ENCODE peak calls at places on chromosomes 1 and 21, in six cellular contexts. Y, K, P, W, B and N are unnamed samples.
A peak's percentile ranks its signal among the peaks of the same experiment; 100 is the strongest.

GRCh38 chr1:31937300-31938183 is 626 bp downstream of the PTP4A2 start:
- DNase-seq in Y (peak; percentile 65), K (no peak), P (peak; percentile 82), W (no peak), B (peak; percentile 89), N (peak; percentile 39)

GRCh38 chr1:59367269-59368006 is 70.5 kb downstream of the FGGY start:
- DNase-seq in Y (peak; percentile 94), K (no peak), P (no peak), W (no peak), B (no peak), N (no peak)

GRCh38 chr1:54984126-54984842 is 3.9 kb downstream of the TMEM61 start:
- DNase-seq in Y (no peak), K (no peak), P (no peak), W (no peak), B (peak; percentile 9), N (no peak)

GRCh38 chr1:224529844-224530243 is 86.3 kb upstream of the CNIH3 start:
- DNase-seq in Y (no peak), K (no peak), P (no peak), W (no peak), B (no peak), N (no peak)

GRCh38 chr21:42818328-42818749 is 61.0 kb downstream of the WDR4 start:
- DNase-seq in Y (peak; percentile 39), K (no peak), P (peak; percentile 71), W (no peak), B (peak; percentile 58), N (peak; percentile 52)

GRCh38 chr1:245051349-245052221 is 103.2 kb upstream of the KIF26B start:
- DNase-seq in Y (peak; percentile 62), K (no peak), P (peak; percentile 90), W (no peak), B (no peak), N (no peak)

GRCh38 chr1:193729429-193729828 is 543.0 kb upstream of the B3GALT2 start:
- DNase-seq in Y (peak; percentile 65), K (no peak), P (no peak), W (no peak), B (no peak), N (no peak)

GRCh38 chr1:183374825-183375224 is 43.4 kb downstream of the NMNAT2 start:
- DNase-seq in Y (no peak), K (no peak), P (no peak), W (no peak), B (no peak), N (no peak)

GRCh38 chr1:213772711-213773110 is 215.1 kb upstream of the PROX1 start:
- DNase-seq in Y (no peak), K (no peak), P (no peak), W (no peak), B (no peak), N (no peak)

GRCh38 chr1:234980657-234981396 is 147.8 kb downstream of the TOMM20 start:
- DNase-seq in Y (peak; percentile 97), K (peak; percentile 80), P (peak; percentile 44), W (peak; percentile 85), B (peak; percentile 39), N (peak; percentile 83)

GRCh38 chr1:53669511-53670191 is 69.3 kb downstream of the GLIS1 start:
- DNase-seq in Y (no peak), K (no peak), P (no peak), W (no peak), B (peak; percentile 77), N (no peak)

GRCh38 chr1:28737245-28738137 is 751 bp downstream of the YTHDF2 start:
- DNase-seq in Y (peak; percentile 43), K (peak; percentile 52), P (peak; percentile 85), W (no peak), B (peak; percentile 84), N (peak; percentile 44)

GRCh38 chr1:163203561-163203960 is 845 bp upstream of the RGS5 start:
- DNase-seq in Y (peak; percentile 3), K (no peak), P (no peak), W (no peak), B (no peak), N (no peak)

GRCh38 chr1:180184041-180184440 is 29.4 kb downstream of the QSOX1 start:
- DNase-seq in Y (no peak), K (no peak), P (no peak), W (no peak), B (no peak), N (no peak)

GRCh38 chr1:220160027-220160426 is 66.1 kb downstream of the IARS2 start:
- DNase-seq in Y (no peak), K (no peak), P (no peak), W (no peak), B (no peak), N (no peak)

GRCh38 chr1:248807067-248807737 is 18.5 kb downstream of the SH3BP5L start:
- DNase-seq in Y (peak; percentile 39), K (peak; percentile 37), P (peak; percentile 70), W (no peak), B (peak; percentile 79), N (peak; percentile 50)

GRCh38 chr1:226717256-226717909 is 21.7 kb downstream of the ITPKB start:
- DNase-seq in Y (no peak), K (no peak), P (no peak), W (no peak), B (no peak), N (no peak)

GRCh38 chr1:40161888-40162397 is 756 bp downstream of the RLF start:
- DNase-seq in Y (peak; percentile 4), K (no peak), P (no peak), W (no peak), B (peak; percentile 17), N (no peak)

GRCh38 chr1:20661235-20662109 is at the start of gene DDOST:
- DNase-seq in Y (peak; percentile 97), K (peak; percentile 95), P (peak; percentile 100), W (peak; percentile 94), B (peak; percentile 98), N (peak; percentile 98)

GRCh38 chr1:20663969-20664715 is 3.0 kb upstream of the DDOST start:
- DNase-seq in Y (no peak), K (no peak), P (no peak), W (no peak), B (no peak), N (no peak)

GRCh38 chr1:20662110-20662475 is 924 bp upstream of the DDOST start:
- DNase-seq in Y (no peak), K (peak; percentile 21), P (peak; percentile 40), W (no peak), B (peak; percentile 47), N (no peak)

GRCh38 chr1:20665736-20666135 is 4.6 kb upstream of the DDOST start:
- DNase-seq in Y (no peak), K (no peak), P (no peak), W (no peak), B (no peak), N (no peak)

DNA sequence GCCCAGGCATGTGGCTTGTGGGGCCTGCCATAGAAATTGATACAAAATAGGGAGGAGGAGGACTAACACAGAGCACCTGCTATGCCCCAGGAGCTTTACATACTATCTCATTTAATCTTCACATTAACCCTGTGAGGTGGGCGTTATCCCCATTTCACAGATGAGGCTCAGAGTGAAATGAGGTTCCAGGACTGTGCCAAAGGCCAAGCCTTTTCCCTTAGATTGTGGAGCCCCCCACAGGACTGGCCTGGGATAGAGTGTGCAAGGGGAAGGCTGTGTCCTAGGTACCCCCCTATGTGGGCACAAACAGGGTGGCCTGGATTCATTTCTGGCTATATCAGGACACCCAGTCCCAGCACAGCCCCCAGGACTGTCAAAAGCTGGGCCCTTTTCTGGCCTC is 2.2 kb upstream of the DDOST start:
- DNase-seq in Y (no peak), K (no peak), P (no peak), W (no peak), B (no peak), N (no peak)
- TF ChIP-seq SMC3 in Y (no peak), K (no peak), P (no peak), W (no peak), B (no peak), N (no peak)

GRCh38 chr1:110800079-110800478 is 72.9 kb upstream of the CD53 start:
- DNase-seq in Y (no peak), K (no peak), P (no peak), W (no peak), B (no peak), N (no peak)

DNA sequence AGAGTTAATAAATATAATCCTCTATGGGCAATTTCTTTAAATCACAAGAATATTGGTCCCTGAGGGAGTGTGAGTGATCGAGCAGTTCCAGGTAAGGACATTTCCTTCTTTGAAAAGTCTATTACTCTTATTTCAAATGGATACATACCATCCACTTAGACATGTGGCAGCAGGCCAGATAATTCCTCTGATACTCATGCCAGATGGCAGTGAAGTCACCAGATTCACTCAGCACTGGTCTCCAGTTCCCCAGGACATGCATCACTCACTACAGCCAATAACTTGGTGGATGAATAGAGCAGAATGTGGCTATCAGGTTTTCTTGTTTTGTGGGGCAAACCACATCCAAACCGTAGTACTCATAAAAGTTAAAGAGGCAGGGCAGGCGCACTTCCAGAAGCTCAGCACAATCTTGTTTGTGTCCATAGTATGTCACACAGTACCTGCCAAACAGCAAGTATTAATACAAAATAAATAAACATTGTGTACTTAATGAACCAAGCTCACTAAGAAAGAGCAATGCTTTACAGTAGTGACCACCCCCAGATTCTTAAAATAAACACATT is 74.2 kb upstream of the CD53 start:
- DNase-seq in Y (no peak), K (no peak), P (no peak), W (no peak), B (no peak), N (no peak)
- TF ChIP-seq SMC3 in Y (no peak), K (no peak), P (no peak), W (no peak), B (no peak), N (no peak)

GRCh38 chr1:7613851-7614205 is 157.3 kb upstream of the VAMP3 start:
- DNase-seq in Y (no peak), K (no peak), P (no peak), W (no peak), B (no peak), N (no peak)
- TF ChIP-seq SMC3 in Y (no peak), K (no peak), P (no peak), W (no peak), B (no peak), N (no peak)

GRCh38 chr1:10679521-10680220 is 116.8 kb downstream of the CASZ1 start:
- DNase-seq in Y (peak; percentile 62), K (no peak), P (peak; percentile 77), W (no peak), B (peak; percentile 91), N (peak; percentile 82)

GRCh38 chr1:10682114-10682445 is 114.4 kb downstream of the CASZ1 start:
- DNase-seq in Y (no peak), K (no peak), P (no peak), W (no peak), B (no peak), N (no peak)

GRCh38 chr1:10681296-10682113 is 114.9 kb downstream of the CASZ1 start:
- DNase-seq in Y (no peak), K (no peak), P (no peak), W (no peak), B (no peak), N (peak; percentile 45)

GRCh38 chr1:10678852-10679251 is 117.6 kb downstream of the CASZ1 start:
- DNase-seq in Y (no peak), K (no peak), P (no peak), W (no peak), B (peak; percentile 63), N (no peak)

GRCh38 chr1:10680487-10680886 is 116.0 kb downstream of the CASZ1 start:
- DNase-seq in Y (no peak), K (no peak), P (no peak), W (no peak), B (no peak), N (no peak)
- TF ChIP-seq SMC3 in Y (no peak), K (no peak), P (no peak), W (no peak), B (no peak), N (no peak)

GRCh38 chr1:21935891-21936365 is 1.2 kb downstream of the HSPG2 start:
- DNase-seq in Y (no peak), K (no peak), P (no peak), W (no peak), B (no peak), N (no peak)
- TF ChIP-seq SMC3 in Y (no peak), K (no peak), P (no peak), W (no peak), B (no peak), N (no peak)